ENCODE peak calls at places on chromosomes 13 and 19, in six cellular contexts. One of them, this sample, is unnamed.

GRCh38 chr19:28841531-28841930 is 371.4 kb downstream of the UQCRFS1 start:
- DNase-seq in frontal cortex: no peak
- DNase-seq in Panc1: no peak
- DNase-seq in central memory CD4-positive, alpha-beta T cell: no peak
- DNase-seq in SW480: no peak
- DNase-seq in HFF-Myc: no peak
- DNase-seq in this sample: no peak

GRCh38 chr13:112443191-112444000 is 67.2 kb downstream of the SPACA7 start:
- DNase-seq in frontal cortex: no peak
- DNase-seq in Panc1: no peak
- DNase-seq in central memory CD4-positive, alpha-beta T cell: no peak
- DNase-seq in SW480: no peak
- DNase-seq in HFF-Myc: no peak
- DNase-seq in this sample: no peak

GRCh38 chr19:53581871-53582279 is 43.9 kb downstream of the ZNF331 start:
- DNase-seq in frontal cortex: no peak
- DNase-seq in Panc1: no peak
- DNase-seq in central memory CD4-positive, alpha-beta T cell: no peak
- DNase-seq in SW480: no peak
- DNase-seq in HFF-Myc: no peak
- DNase-seq in this sample: no peak

GRCh38 chr19:1874554-1875185 is 10.6 kb downstream of the ABHD17A start:
- DNase-seq in frontal cortex: no peak
- DNase-seq in Panc1: no peak
- DNase-seq in central memory CD4-positive, alpha-beta T cell: peak
- DNase-seq in SW480: no peak
- DNase-seq in HFF-Myc: no peak
- DNase-seq in this sample: no peak

GRCh38 chr19:42596391-42597071 is 1.8 kb upstream of the CEACAM8 start:
- DNase-seq in frontal cortex: peak
- DNase-seq in Panc1: peak
- DNase-seq in central memory CD4-positive, alpha-beta T cell: no peak
- DNase-seq in SW480: peak
- DNase-seq in HFF-Myc: no peak
- DNase-seq in this sample: no peak

GRCh38 chr19:54684537-54684936 is 21.8 kb downstream of the LILRB4 start:
- DNase-seq in frontal cortex: no peak
- DNase-seq in Panc1: no peak
- DNase-seq in central memory CD4-positive, alpha-beta T cell: no peak
- DNase-seq in SW480: peak
- DNase-seq in HFF-Myc: no peak
- DNase-seq in this sample: no peak

GRCh38 chr13:48009298-48009697 is 8.2 kb upstream of the SUCLA2 start:
- DNase-seq in frontal cortex: no peak
- DNase-seq in Panc1: no peak
- DNase-seq in central memory CD4-positive, alpha-beta T cell: no peak
- DNase-seq in SW480: peak
- DNase-seq in HFF-Myc: no peak
- DNase-seq in this sample: no peak

GRCh38 chr13:25796474-25796873 is 255.3 kb downstream of the SHISA2 start:
- DNase-seq in frontal cortex: no peak
- DNase-seq in Panc1: no peak
- DNase-seq in central memory CD4-positive, alpha-beta T cell: no peak
- DNase-seq in SW480: no peak
- DNase-seq in HFF-Myc: no peak
- DNase-seq in this sample: no peak

GRCh38 chr13:43865892-43866291 is 13.6 kb downstream of the CCDC122 start:
- DNase-seq in frontal cortex: no peak
- DNase-seq in Panc1: no peak
- DNase-seq in central memory CD4-positive, alpha-beta T cell: no peak
- DNase-seq in SW480: peak
- DNase-seq in HFF-Myc: no peak
- DNase-seq in this sample: no peak

GRCh38 chr13:50229935-50230334 is 214.7 kb downstream of the KCNRG start:
- DNase-seq in frontal cortex: no peak
- DNase-seq in Panc1: no peak
- DNase-seq in central memory CD4-positive, alpha-beta T cell: no peak
- DNase-seq in SW480: no peak
- DNase-seq in HFF-Myc: no peak
- DNase-seq in this sample: no peak

GRCh38 chr13:47119568-47120080 is 222.8 kb upstream of the HTR2A start:
- DNase-seq in frontal cortex: no peak
- DNase-seq in Panc1: no peak
- DNase-seq in central memory CD4-positive, alpha-beta T cell: no peak
- DNase-seq in SW480: no peak
- DNase-seq in HFF-Myc: no peak
- DNase-seq in this sample: no peak